ENCODE peak calls at places on chromosomes 12 and 14, in eight cellular contexts. One of them, this sample, is unnamed.

GRCh38 chr14:96748371-96748770 is 48.8 kb upstream of the VRK1 start:
- DNase-seq in upper lobe of right lung: no peak
- DNase-seq in foreskin fibroblast: no peak
- DNase-seq in ovary: no peak
- DNase-seq in dorsolateral prefrontal cortex: no peak
- DNase-seq in neural progenitor cell: no peak
- DNase-seq in osteoblast: no peak
- DNase-seq in heart right ventricle: no peak
- DNase-seq in this sample: no peak

GRCh38 chr14:90421001-90421580 is 24.3 kb downstream of the CALM1 start:
- DNase-seq in neural progenitor cell: no peak
- DNase-seq in dorsolateral prefrontal cortex: no peak
- DNase-seq in heart right ventricle: no peak
- DNase-seq in upper lobe of right lung: no peak
- DNase-seq in ovary: no peak
- DNase-seq in foreskin fibroblast: no peak
- DNase-seq in osteoblast: no peak
- DNase-seq in this sample: no peak

GRCh38 chr12:114679942-114680341 is 4.0 kb downstream of the TBX3 start:
- DNase-seq in dorsolateral prefrontal cortex: no peak
- DNase-seq in heart right ventricle: no peak
- DNase-seq in osteoblast: peak; percentile 10
- DNase-seq in ovary: no peak
- DNase-seq in upper lobe of right lung: no peak
- DNase-seq in foreskin fibroblast: no peak
- DNase-seq in neural progenitor cell: no peak
- DNase-seq in this sample: no peak

GRCh38 chr12:90331821-90332220 is 623.2 kb downstream of the CCER1 start:
- DNase-seq in upper lobe of right lung: no peak
- DNase-seq in dorsolateral prefrontal cortex: no peak
- DNase-seq in foreskin fibroblast: no peak
- DNase-seq in ovary: no peak
- DNase-seq in neural progenitor cell: no peak
- DNase-seq in osteoblast: no peak
- DNase-seq in heart right ventricle: no peak
- DNase-seq in this sample: no peak

GRCh38 chr14:88323086-88323519 is at the start of gene KCNK10:
- DNase-seq in neural progenitor cell: peak; percentile 71
- DNase-seq in foreskin fibroblast: peak; percentile 11
- DNase-seq in dorsolateral prefrontal cortex: no peak
- DNase-seq in ovary: no peak
- DNase-seq in upper lobe of right lung: no peak
- DNase-seq in heart right ventricle: no peak
- DNase-seq in osteoblast: peak; percentile 73
- DNase-seq in this sample: no peak

GRCh38 chr14:52856139-52856538 is 64.7 kb upstream of the GNPNAT1 start:
- DNase-seq in ovary: no peak
- DNase-seq in osteoblast: no peak
- DNase-seq in dorsolateral prefrontal cortex: no peak
- DNase-seq in upper lobe of right lung: no peak
- DNase-seq in neural progenitor cell: no peak
- DNase-seq in foreskin fibroblast: no peak
- DNase-seq in heart right ventricle: no peak
- DNase-seq in this sample: no peak

GRCh38 chr12:103852498-103852992 is 11.5 kb upstream of the NT5DC3 start:
- DNase-seq in heart right ventricle: no peak
- DNase-seq in ovary: no peak
- DNase-seq in neural progenitor cell: no peak
- DNase-seq in dorsolateral prefrontal cortex: no peak
- DNase-seq in osteoblast: no peak
- DNase-seq in foreskin fibroblast: no peak
- DNase-seq in upper lobe of right lung: no peak
- DNase-seq in this sample: no peak

GRCh38 chr12:96194901-96195844 is 998 bp downstream of the ELK3 start:
- DNase-seq in dorsolateral prefrontal cortex: no peak
- DNase-seq in ovary: peak; percentile 47
- DNase-seq in osteoblast: peak; percentile 97
- DNase-seq in foreskin fibroblast: peak; percentile 84
- DNase-seq in neural progenitor cell: peak; percentile 56
- DNase-seq in heart right ventricle: no peak
- DNase-seq in upper lobe of right lung: peak; percentile 67
- DNase-seq in this sample: no peak

GRCh38 chr12:77594386-77594785 is 236.3 kb upstream of the NAV3 start:
- DNase-seq in dorsolateral prefrontal cortex: no peak
- DNase-seq in foreskin fibroblast: peak; percentile 82
- DNase-seq in upper lobe of right lung: no peak
- DNase-seq in heart right ventricle: no peak
- DNase-seq in osteoblast: no peak
- DNase-seq in neural progenitor cell: no peak
- DNase-seq in ovary: no peak
- DNase-seq in this sample: no peak

GRCh38 chr12:103268831-103269514 is 226.8 kb downstream of the C12orf42 start:
- DNase-seq in dorsolateral prefrontal cortex: no peak
- DNase-seq in ovary: no peak
- DNase-seq in neural progenitor cell: no peak
- DNase-seq in heart right ventricle: no peak
- DNase-seq in osteoblast: no peak
- DNase-seq in foreskin fibroblast: no peak
- DNase-seq in upper lobe of right lung: no peak
- DNase-seq in this sample: no peak

GRCh38 chr14:101130861-101131260 is 227.3 kb upstream of the RTL1 start:
- DNase-seq in upper lobe of right lung: peak; percentile 51
- DNase-seq in foreskin fibroblast: no peak
- DNase-seq in osteoblast: peak; percentile 32
- DNase-seq in ovary: no peak
- DNase-seq in heart right ventricle: no peak
- DNase-seq in dorsolateral prefrontal cortex: no peak
- DNase-seq in neural progenitor cell: peak; percentile 2
- DNase-seq in this sample: no peak
- H3K4me3 ChIP-seq in upper lobe of right lung: no peak overlapping the region
- H3K4me3 ChIP-seq in foreskin fibroblast: no peak overlapping the region
- H3K4me3 ChIP-seq in osteoblast: no peak overlapping the region
- H3K4me3 ChIP-seq in ovary: no peak overlapping the region
- H3K4me3 ChIP-seq in heart right ventricle: no peak overlapping the region
- H3K4me3 ChIP-seq in dorsolateral prefrontal cortex: no peak overlapping the region
- H3K4me3 ChIP-seq in neural progenitor cell: no peak overlapping the region
- H3K4me3 ChIP-seq in this sample: no peak overlapping the region

GRCh38 chr12:120055639-120056038 is 60.9 kb downstream of the RAB35 start:
- DNase-seq in osteoblast: no peak
- DNase-seq in foreskin fibroblast: no peak
- DNase-seq in neural progenitor cell: no peak
- DNase-seq in dorsolateral prefrontal cortex: no peak
- DNase-seq in ovary: no peak
- DNase-seq in upper lobe of right lung: no peak
- DNase-seq in heart right ventricle: no peak
- DNase-seq in this sample: no peak
- TF ChIP-seq CTCF in osteoblast: no peak
- TF ChIP-seq CTCF in foreskin fibroblast: no peak
- TF ChIP-seq CTCF in neural progenitor cell: no peak
- TF ChIP-seq CTCF in dorsolateral prefrontal cortex: no peak
- TF ChIP-seq CTCF in ovary: no peak
- TF ChIP-seq CTCF in upper lobe of right lung: no peak
- TF ChIP-seq CTCF in heart right ventricle: no peak
- TF ChIP-seq CTCF in this sample: no peak

DNA sequence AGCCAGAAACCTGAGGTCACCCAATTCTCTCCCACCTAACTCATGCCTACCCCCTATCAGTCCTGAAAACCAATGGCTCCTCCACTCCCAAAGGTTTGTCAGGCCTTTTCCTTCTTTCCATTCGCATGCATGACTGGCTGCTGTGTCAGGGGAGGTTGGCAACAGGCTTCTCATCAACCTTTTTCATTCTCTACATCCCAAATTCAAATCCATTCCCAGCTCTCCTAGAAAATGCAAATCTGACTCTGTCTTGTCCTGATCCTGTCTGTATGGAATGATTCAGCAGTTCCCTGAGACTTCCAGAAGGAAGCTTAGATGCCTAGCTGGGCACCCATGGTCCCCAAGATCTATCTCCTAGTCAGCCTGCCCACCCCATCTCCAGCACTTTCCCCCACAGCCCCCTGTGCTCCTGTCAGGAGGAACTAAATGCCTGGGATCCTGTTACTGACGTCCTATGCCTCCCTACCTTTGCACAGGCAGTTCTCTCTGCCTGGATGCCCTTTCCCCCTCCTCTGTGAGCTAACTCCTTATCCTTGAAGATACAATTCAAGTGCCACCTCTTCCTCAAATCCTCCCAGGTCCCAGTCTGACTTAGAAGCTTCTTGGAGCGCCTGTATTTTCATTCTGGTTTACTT is 5.1 kb upstream of the CTDSP2 start:
- DNase-seq in foreskin fibroblast: no peak
- DNase-seq in osteoblast: peak; percentile 86
- DNase-seq in ovary: no peak
- DNase-seq in neural progenitor cell: no peak
- DNase-seq in heart right ventricle: no peak
- DNase-seq in dorsolateral prefrontal cortex: no peak
- DNase-seq in upper lobe of right lung: no peak
- DNase-seq in this sample: no peak
- H3K4me3 ChIP-seq in foreskin fibroblast: no peak overlapping the region
- H3K4me3 ChIP-seq in osteoblast: peak overlapping the region; percentile 72
- H3K4me3 ChIP-seq in ovary: no peak overlapping the region
- H3K4me3 ChIP-seq in neural progenitor cell: peak overlapping the region; percentile 43
- H3K4me3 ChIP-seq in heart right ventricle: peak overlapping the region; percentile 51
- H3K4me3 ChIP-seq in dorsolateral prefrontal cortex: no peak overlapping the region
- H3K4me3 ChIP-seq in upper lobe of right lung: no peak overlapping the region
- H3K4me3 ChIP-seq in this sample: no peak overlapping the region

DNA sequence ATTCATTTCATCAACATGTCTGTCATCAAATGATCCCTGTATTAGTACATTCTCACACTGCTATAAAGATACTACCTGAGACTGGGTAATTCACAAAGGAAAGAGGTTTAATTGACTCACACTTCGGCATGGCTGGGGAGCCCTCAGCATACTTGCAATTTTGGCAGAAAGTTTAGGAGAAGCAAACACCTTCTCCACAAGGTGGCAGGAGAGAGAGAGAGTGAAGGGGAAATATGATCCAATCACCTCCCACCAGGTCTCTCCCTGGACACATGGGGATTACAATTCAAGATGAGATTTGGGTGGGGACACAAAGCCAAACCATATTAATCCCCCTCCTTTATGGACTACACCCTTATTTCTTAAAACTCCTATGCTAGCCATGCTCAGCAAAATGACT is 932.2 kb downstream of the FLRT2 start:
- DNase-seq in dorsolateral prefrontal cortex: no peak
- DNase-seq in osteoblast: no peak
- DNase-seq in foreskin fibroblast: peak; percentile 41
- DNase-seq in ovary: no peak
- DNase-seq in heart right ventricle: no peak
- DNase-seq in upper lobe of right lung: no peak
- DNase-seq in neural progenitor cell: peak; percentile 50
- DNase-seq in this sample: no peak
- TF ChIP-seq CTCF in dorsolateral prefrontal cortex: no peak
- TF ChIP-seq CTCF in osteoblast: peak; percentile 33
- TF ChIP-seq CTCF in foreskin fibroblast: peak; percentile 20
- TF ChIP-seq CTCF in ovary: no peak
- TF ChIP-seq CTCF in heart right ventricle: peak; percentile 15
- TF ChIP-seq CTCF in upper lobe of right lung: peak; percentile 38
- TF ChIP-seq CTCF in neural progenitor cell: peak; percentile 48
- TF ChIP-seq CTCF in this sample: peak; percentile 48

GRCh38 chr14:95538801-95539509 is 4.1 kb downstream of the GLRX5 start:
- DNase-seq in foreskin fibroblast: no peak
- DNase-seq in neural progenitor cell: no peak
- DNase-seq in ovary: no peak
- DNase-seq in osteoblast: no peak
- DNase-seq in upper lobe of right lung: no peak
- DNase-seq in heart right ventricle: no peak
- DNase-seq in dorsolateral prefrontal cortex: no peak
- DNase-seq in this sample: no peak

GRCh38 chr14:95536036-95536577 is 1.3 kb downstream of the GLRX5 start:
- DNase-seq in foreskin fibroblast: no peak
- DNase-seq in osteoblast: no peak
- DNase-seq in neural progenitor cell: peak; percentile 36
- DNase-seq in upper lobe of right lung: no peak
- DNase-seq in heart right ventricle: no peak
- DNase-seq in ovary: no peak
- DNase-seq in dorsolateral prefrontal cortex: no peak
- DNase-seq in this sample: no peak

GRCh38 chr14:95540236-95540635 is 5.4 kb downstream of the GLRX5 start:
- DNase-seq in dorsolateral prefrontal cortex: no peak
- DNase-seq in heart right ventricle: no peak
- DNase-seq in foreskin fibroblast: no peak
- DNase-seq in upper lobe of right lung: no peak
- DNase-seq in ovary: no peak
- DNase-seq in osteoblast: no peak
- DNase-seq in neural progenitor cell: no peak
- DNase-seq in this sample: no peak

GRCh38 chr14:95535226-95536021 is 574 bp downstream of the GLRX5 start:
- DNase-seq in osteoblast: peak; percentile 82
- DNase-seq in foreskin fibroblast: no peak
- DNase-seq in ovary: no peak
- DNase-seq in upper lobe of right lung: peak; percentile 73
- DNase-seq in dorsolateral prefrontal cortex: no peak
- DNase-seq in heart right ventricle: no peak
- DNase-seq in neural progenitor cell: peak; percentile 25
- DNase-seq in this sample: no peak

DNA sequence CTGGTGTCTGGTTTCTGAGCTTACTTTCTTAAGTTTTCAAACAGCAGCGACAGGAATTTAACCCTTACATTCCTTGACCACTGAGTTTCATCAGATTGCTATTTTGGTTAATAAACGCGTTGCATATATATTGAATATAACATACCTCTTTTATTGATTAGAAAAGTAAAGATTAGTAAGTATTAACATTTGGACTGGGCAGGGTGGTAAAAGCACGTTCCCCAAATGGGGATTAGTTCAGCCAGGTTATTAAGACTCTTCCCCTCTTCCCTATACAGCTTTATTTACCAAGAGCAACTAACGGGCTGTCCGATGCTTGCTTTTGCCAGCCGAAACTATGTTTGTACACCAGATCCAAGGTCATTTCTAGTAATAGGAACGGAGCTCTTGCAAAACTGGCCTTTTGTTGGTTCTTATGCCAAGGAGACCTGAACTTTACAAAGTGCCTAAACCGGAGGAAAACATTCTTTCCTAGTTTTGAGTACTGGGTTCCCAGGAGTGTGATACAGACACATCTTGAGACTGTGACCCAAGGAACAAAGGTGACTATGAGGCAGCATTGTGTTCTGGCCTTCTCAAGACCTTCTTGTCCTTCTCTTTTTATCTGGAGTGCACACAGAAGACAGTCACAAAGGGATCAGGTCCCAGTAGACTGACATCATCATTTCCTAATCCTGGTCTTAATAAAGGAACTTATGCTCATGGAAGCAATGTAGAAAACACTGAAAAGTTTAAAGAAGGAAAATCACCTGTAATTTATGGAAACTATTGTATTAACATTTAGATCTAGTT is 2.6 kb downstream of the GLRX5 start:
- DNase-seq in ovary: no peak
- DNase-seq in upper lobe of right lung: no peak
- DNase-seq in heart right ventricle: no peak
- DNase-seq in foreskin fibroblast: no peak
- DNase-seq in dorsolateral prefrontal cortex: no peak
- DNase-seq in neural progenitor cell: no peak
- DNase-seq in osteoblast: no peak
- DNase-seq in this sample: no peak
- H3K4me3 ChIP-seq in ovary: no peak overlapping the region
- H3K4me3 ChIP-seq in upper lobe of right lung: no peak overlapping the region
- H3K4me3 ChIP-seq in heart right ventricle: peak overlapping the region; percentile 87
- H3K4me3 ChIP-seq in foreskin fibroblast: peak overlapping the region; percentile 79
- H3K4me3 ChIP-seq in dorsolateral prefrontal cortex: no peak overlapping the region
- H3K4me3 ChIP-seq in neural progenitor cell: no peak overlapping the region
- H3K4me3 ChIP-seq in osteoblast: no peak overlapping the region
- H3K4me3 ChIP-seq in this sample: no peak overlapping the region

GRCh38 chr12:121241203-121241970 is 31.5 kb downstream of the P2RX4 start:
- DNase-seq in foreskin fibroblast: peak; percentile 41
- DNase-seq in dorsolateral prefrontal cortex: no peak
- DNase-seq in upper lobe of right lung: no peak
- DNase-seq in ovary: peak; percentile 47
- DNase-seq in neural progenitor cell: no peak
- DNase-seq in osteoblast: peak; percentile 78
- DNase-seq in heart right ventricle: no peak
- DNase-seq in this sample: no peak
- TF ChIP-seq CTCF in foreskin fibroblast: no peak
- TF ChIP-seq CTCF in dorsolateral prefrontal cortex: no peak
- TF ChIP-seq CTCF in upper lobe of right lung: no peak
- TF ChIP-seq CTCF in ovary: no peak
- TF ChIP-seq CTCF in neural progenitor cell: no peak
- TF ChIP-seq CTCF in osteoblast: no peak
- TF ChIP-seq CTCF in heart right ventricle: no peak
- TF ChIP-seq CTCF in this sample: no peak